ENCODE peak calls at places on chromosome 18, in eight cellular contexts. R is H9, B is IMR-90, P is MCF 10A, I is sigmoid colon, Y is HFF-Myc, V is nephron progenitor cell, C is AG04450. E is an unnamed sample.

GRCh38 chr18:53918091-53918490 is 306.4 kb downstream of the MBD2 start:
- DNase-seq in R (no peak), B (no peak), P (no peak), I (no peak), Y (no peak), V (no peak), C (no peak), E (no peak)

GRCh38 chr18:13619505-13620205 is 106.7 kb downstream of the FAM210A start:
- DNase-seq in R (no peak), B (no peak), P (no peak), I (peak; percentile 55), Y (no peak), V (no peak), C (no peak), E (no peak)

GRCh38 chr18:35059280-35059927 is 18.2 kb downstream of the MAPRE2 start:
- DNase-seq in R (no peak), B (no peak), P (no peak), I (no peak), Y (no peak), V (no peak), C (no peak), E (no peak)

GRCh38 chr18:80109676-80110078 is 615 bp downstream of the ADNP2 start:
- DNase-seq in R (peak; percentile 67), B (peak; percentile 31), P (peak; percentile 31), I (peak; percentile 77), Y (no peak), V (peak; percentile 67), C (no peak), E (no peak)

GRCh38 chr18:3250237-3251107 is 2.9 kb downstream of the MYL12A start:
- DNase-seq in R (no peak), B (peak; percentile 80), P (peak; percentile 50), I (no peak), Y (no peak), V (no peak), C (no peak), E (no peak)

GRCh38 chr18:79846936-79847557 is 49.3 kb downstream of the KCNG2 start:
- DNase-seq in R (no peak), B (no peak), P (no peak), I (no peak), Y (no peak), V (no peak), C (no peak), E (no peak)

GRCh38 chr18:12005542-12006487 is 24.5 kb downstream of the IMPA2 start:
- DNase-seq in R (no peak), B (no peak), P (peak; percentile 49), I (peak; percentile 29), Y (no peak), V (no peak), C (no peak), E (no peak)

GRCh38 chr18:54023471-54023870 is 201.0 kb downstream of the MBD2 start:
- DNase-seq in R (no peak), B (no peak), P (peak; percentile 70), I (no peak), Y (no peak), V (no peak), C (no peak), E (no peak)

GRCh38 chr18:73564073-73564472 is 583.6 kb downstream of the FBXO15 start:
- DNase-seq in R (no peak), B (peak; percentile 90), P (peak; percentile 88), I (no peak), Y (peak; percentile 63), V (no peak), C (peak; percentile 38), E (peak; percentile 39)

GRCh38 chr18:78542204-78542603 is 437.4 kb upstream of the SALL3 start:
- DNase-seq in R (no peak), B (no peak), P (peak; percentile 1), I (peak; percentile 80), Y (no peak), V (no peak), C (no peak), E (no peak)

GRCh38 chr18:2173464-2173863 is 397.8 kb downstream of the METTL4 start:
- DNase-seq in R (no peak), B (peak; percentile 48), P (peak; percentile 95), I (no peak), Y (peak; percentile 69), V (no peak), C (peak; percentile 56), E (peak; percentile 57)

GRCh38 chr18:13800505-13801259 is 23.3 kb upstream of the MC5R start:
- DNase-seq in R (peak; percentile 76), B (peak; percentile 18), P (peak; percentile 52), I (peak; percentile 71), Y (no peak), V (peak; percentile 75), C (no peak), E (no peak)

GRCh38 chr18:49371786-49372185 is 88.7 kb downstream of the DYM start:
- DNase-seq in R (no peak), B (no peak), P (no peak), I (no peak), Y (no peak), V (no peak), C (no peak), E (no peak)

GRCh38 chr18:8373486-8373885 is 235.8 kb upstream of the RAB12 start:
- DNase-seq in R (no peak), B (no peak), P (peak; percentile 82), I (no peak), Y (no peak), V (no peak), C (no peak), E (no peak)

GRCh38 chr18:8375899-8376512 is 233.2 kb upstream of the RAB12 start:
- DNase-seq in R (no peak), B (no peak), P (no peak), I (no peak), Y (no peak), V (no peak), C (no peak), E (no peak)

GRCh38 chr18:8375269-8375668 is 234.0 kb upstream of the RAB12 start:
- DNase-seq in R (no peak), B (no peak), P (no peak), I (no peak), Y (no peak), V (no peak), C (no peak), E (no peak)

GRCh38 chr18:8379187-8379941 is 229.9 kb upstream of the RAB12 start:
- DNase-seq in R (no peak), B (no peak), P (no peak), I (no peak), Y (no peak), V (no peak), C (no peak), E (no peak)

DNA sequence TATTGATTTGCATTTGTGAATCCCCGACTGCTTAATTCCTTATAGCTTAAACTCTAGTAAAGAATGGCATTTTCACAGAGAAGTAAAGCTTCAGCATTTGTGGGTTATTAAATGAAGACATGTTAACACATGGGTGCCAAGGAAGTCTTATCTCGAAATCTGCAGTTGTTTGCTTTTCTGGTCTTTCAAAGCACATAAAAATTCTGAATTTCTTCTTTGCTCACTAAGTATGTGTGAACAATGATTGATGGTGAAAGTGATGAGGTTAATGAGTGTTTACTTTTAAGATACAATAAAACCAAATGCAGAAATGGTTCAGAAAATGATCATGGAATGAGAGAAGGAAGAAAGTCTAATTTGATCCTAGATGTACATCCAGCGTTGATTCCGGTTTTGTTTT is 234.6 kb upstream of the RAB12 start:
- DNase-seq in R (no peak), B (no peak), P (no peak), I (no peak), Y (no peak), V (no peak), C (no peak), E (no peak)
- TF ChIP-seq CTCF in R (no peak), B (no peak), P (no peak), I (no peak), Y (no peak), V (no peak), C (no peak), E (no peak)

GRCh38 chr18:48295586-48296311 is 113.4 kb downstream of the ZBTB7C start:
- DNase-seq in R (peak; percentile 77), B (no peak), P (no peak), I (no peak), Y (no peak), V (peak; percentile 27), C (no peak), E (no peak)
- TF ChIP-seq CTCF in R (peak; percentile 69), B (no peak), P (no peak), I (no peak), Y (peak; percentile 41), V (peak; percentile 38), C (peak; percentile 39), E (peak; percentile 8)

GRCh38 chr18:60417946-60418345 is 45.4 kb upstream of the MC4R start:
- DNase-seq in R (no peak), B (no peak), P (no peak), I (no peak), Y (no peak), V (no peak), C (no peak), E (no peak)

GRCh38 chr18:60411715-60412114 is 39.1 kb upstream of the MC4R start:
- DNase-seq in R (peak; percentile 33), B (no peak), P (peak; percentile 20), I (no peak), Y (no peak), V (no peak), C (no peak), E (no peak)

DNA sequence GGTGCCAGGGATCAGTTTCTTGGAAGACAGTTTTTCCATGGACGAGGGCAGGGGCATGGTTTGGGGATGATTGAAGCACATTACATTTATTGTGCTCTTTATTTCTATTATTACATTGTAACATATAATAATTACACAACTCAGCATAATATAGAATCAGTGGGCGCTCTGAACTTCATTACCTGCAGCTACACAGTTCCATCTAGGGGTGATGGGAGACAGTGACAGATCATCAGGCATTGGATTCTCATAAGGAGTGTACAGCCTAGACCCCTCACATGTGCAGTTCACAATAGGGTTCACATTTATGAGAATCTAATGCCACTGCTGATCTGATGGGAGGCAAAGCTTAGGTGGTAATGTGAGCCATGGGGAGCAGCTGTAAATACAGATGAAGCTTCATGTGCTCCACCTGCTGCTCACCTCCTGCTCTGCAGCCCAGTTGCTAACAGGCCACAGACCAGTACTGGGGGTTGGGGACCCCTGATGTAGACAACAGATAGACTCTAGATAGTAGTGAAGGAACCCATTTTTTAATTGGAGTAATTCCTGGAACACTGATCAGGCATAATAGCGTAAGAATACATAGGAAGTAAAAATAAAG is 41.5 kb upstream of the MC4R start:
- DNase-seq in R (peak; percentile 61), B (peak; percentile 7), P (peak; percentile 20), I (no peak), Y (no peak), V (peak; percentile 5), C (no peak), E (no peak)
- TF ChIP-seq CTCF in R (peak; percentile 74), B (peak; percentile 45), P (peak; percentile 51), I (no peak), Y (peak; percentile 64), V (peak; percentile 26), C (peak; percentile 61), E (peak; percentile 52)

GRCh38 chr18:400466-400865 is 100.0 kb downstream of the COLEC12 start:
- DNase-seq in R (no peak), B (peak; percentile 74), P (peak; percentile 87), I (no peak), Y (no peak), V (no peak), C (peak; percentile 73), E (peak; percentile 86)
- TF ChIP-seq CTCF in R (no peak), B (no peak), P (no peak), I (no peak), Y (no peak), V (no peak), C (no peak), E (no peak)

GRCh38 chr18:52903858-52904257 is 563.9 kb downstream of the DCC start:
- DNase-seq in R (peak; percentile 43), B (no peak), P (peak; percentile 54), I (no peak), Y (no peak), V (peak; percentile 71), C (no peak), E (no peak)
- TF ChIP-seq CTCF in R (peak; percentile 92), B (no peak), P (no peak), I (peak; percentile 40), Y (no peak), V (peak; percentile 83), C (peak; percentile 37), E (no peak)

GRCh38 chr18:10207682-10208081 is 246.8 kb upstream of the APCDD1 start:
- DNase-seq in R (no peak), B (no peak), P (no peak), I (no peak), Y (no peak), V (no peak), C (no peak), E (no peak)
- TF ChIP-seq CTCF in R (no peak), B (no peak), P (no peak), I (no peak), Y (no peak), V (no peak), C (no peak), E (no peak)